ENCODE peak calls at places on chromosomes 12 and 14, in nine cellular contexts. X is tibial artery, O is neural crest cell, J is dorsolateral prefrontal cortex, G is thoracic aorta, Z is heart left ventricle, W is fibroblast of pulmonary artery, T is B cell, S is fibroblast of lung. Y is an unnamed sample.

GRCh38 chr14:100979780-100980179 is 76.3 kb upstream of the RTL1 start:
- DNase-seq in X (no peak), O (no peak), J (no peak), G (no peak), Z (no peak), W (peak), T (no peak), S (peak), Y (no peak)

GRCh38 chr14:97832734-97833133 is 1035.6 kb downstream of the VRK1 start:
- DNase-seq in X (no peak), O (no peak), J (no peak), G (no peak), Z (no peak), W (no peak), T (no peak), S (no peak), Y (no peak)

GRCh38 chr12:70883855-70884254 is 36.7 kb downstream of the PTPRR start:
- DNase-seq in X (no peak), O (no peak), J (no peak), G (no peak), Z (no peak), W (no peak), T (no peak), S (no peak), Y (no peak)

GRCh38 chr12:102765736-102766135 is 151.3 kb downstream of the PAH start:
- DNase-seq in X (no peak), O (no peak), J (no peak), G (no peak), Z (no peak), W (no peak), T (no peak), S (peak), Y (no peak)

GRCh38 chr12:74890237-74890599 is 319.4 kb downstream of the KCNC2 start:
- DNase-seq in X (no peak), O (no peak), J (no peak), G (no peak), Z (no peak), W (peak), T (no peak), S (peak), Y (peak)

GRCh38 chr14:90446405-90446804 is 49.6 kb downstream of the CALM1 start:
- DNase-seq in X (no peak), O (no peak), J (no peak), G (no peak), Z (no peak), W (no peak), T (no peak), S (no peak), Y (no peak)

GRCh38 chr14:55665067-55665700 is 85.2 kb downstream of the KTN1 start:
- DNase-seq in X (no peak), O (no peak), J (no peak), G (no peak), Z (no peak), W (no peak), T (no peak), S (peak), Y (no peak)

GRCh38 chr12:55707841-55708694 is at the start of gene ITGA7:
- DNase-seq in X (peak), O (peak), J (peak), G (no peak), Z (peak), W (no peak), T (peak), S (peak), Y (peak)

GRCh38 chr12:53887881-53888280 is 50.8 kb upstream of the HOXC13 start:
- DNase-seq in X (no peak), O (no peak), J (no peak), G (no peak), Z (no peak), W (no peak), T (no peak), S (no peak), Y (no peak)

GRCh38 chr12:122097641-122098364 is 19.2 kb downstream of the MLXIP start:
- DNase-seq in X (no peak), O (no peak), J (no peak), G (no peak), Z (no peak), W (peak), T (no peak), S (peak), Y (no peak)

GRCh38 chr12:42484996-42485395 is 104.5 kb downstream of the PRICKLE1 start:
- DNase-seq in X (no peak), O (no peak), J (no peak), G (no peak), Z (no peak), W (no peak), T (no peak), S (peak), Y (no peak)

GRCh38 chr14:24430682-24431568 is 1.2 kb downstream of the KHNYN start:
- DNase-seq in X (peak), O (no peak), J (no peak), G (no peak), Z (peak), W (peak), T (peak), S (peak), Y (peak)

GRCh38 chr12:110501378-110501721 is 561 bp downstream of the VPS29 start:
- DNase-seq in X (peak), O (no peak), J (peak), G (no peak), Z (no peak), W (peak), T (no peak), S (peak), Y (peak)

GRCh38 chr12:122995503-122996187 is 15.2 kb downstream of the ARL6IP4 start:
- DNase-seq in X (peak), O (no peak), J (no peak), G (no peak), Z (peak), W (no peak), T (no peak), S (no peak), Y (no peak)

GRCh38 chr12:47946413-47947107 is 16.8 kb upstream of the TMEM106C start:
- DNase-seq in X (no peak), O (no peak), J (no peak), G (no peak), Z (no peak), W (peak), T (no peak), S (no peak), Y (no peak)

GRCh38 chr14:26383286-26383685 is 214.5 kb downstream of the NOVA1 start:
- DNase-seq in X (no peak), O (no peak), J (no peak), G (no peak), Z (no peak), W (no peak), T (no peak), S (no peak), Y (no peak)

DNA sequence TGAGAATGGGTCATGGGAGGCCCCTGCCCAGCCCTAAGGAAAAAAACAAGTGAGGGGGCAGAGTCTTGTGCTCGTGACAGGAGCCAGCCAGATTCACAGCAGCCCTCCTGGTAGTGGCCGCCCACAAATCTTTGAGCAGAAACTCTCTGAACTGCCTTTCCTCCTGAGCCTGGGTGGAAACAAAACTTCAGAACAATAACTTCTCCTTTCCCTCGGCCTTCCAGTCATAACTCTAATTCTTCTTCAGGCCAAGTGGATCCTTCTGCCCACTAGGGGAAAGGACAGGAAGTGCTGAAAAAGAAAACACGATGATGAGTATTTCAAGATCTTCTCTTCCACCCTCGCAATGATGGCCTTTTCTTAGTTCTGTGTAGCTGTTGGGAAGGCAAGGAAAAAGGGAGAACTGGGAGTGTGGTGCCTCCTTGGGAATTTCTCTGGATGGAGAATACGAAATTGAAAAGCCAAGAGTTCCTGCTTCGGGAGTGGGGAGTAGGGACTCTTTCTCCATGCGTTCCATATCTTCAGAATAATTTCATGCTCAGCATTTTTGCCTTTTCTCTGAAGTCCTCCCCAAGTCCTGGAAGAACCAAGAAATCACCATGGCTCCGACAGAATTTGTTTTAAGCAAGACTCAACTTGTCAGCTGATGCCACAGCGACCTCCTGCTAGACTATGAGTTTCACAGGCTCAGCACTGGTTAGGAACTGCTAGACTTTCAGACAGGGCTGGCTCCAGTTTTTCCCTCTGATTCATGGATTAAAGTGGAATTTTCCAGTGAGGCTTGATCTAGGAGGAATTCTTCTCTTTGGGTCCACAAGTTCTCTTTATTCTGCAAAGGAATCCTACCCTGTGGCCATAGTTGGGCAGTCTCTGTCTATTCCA is 188.9 kb downstream of the CAND1 start:
- DNase-seq in X (no peak), O (no peak), J (no peak), G (no peak), Z (no peak), W (peak), T (no peak), S (no peak), Y (peak)
- TF ChIP-seq CTCF in X (peak), O (peak), J (no peak), G (peak), Z (peak), W (peak), T (no peak), S (peak), Y (no peak)

GRCh38 chr12:57993030-57993429 is 51.7 kb downstream of the ATP23 start:
- DNase-seq in X (no peak), O (no peak), J (no peak), G (no peak), Z (no peak), W (no peak), T (no peak), S (peak), Y (no peak)
- TF ChIP-seq CTCF in X (no peak), O (no peak), J (no peak), G (no peak), Z (no peak), W (no peak), T (no peak), S (no peak), Y (no peak)

DNA sequence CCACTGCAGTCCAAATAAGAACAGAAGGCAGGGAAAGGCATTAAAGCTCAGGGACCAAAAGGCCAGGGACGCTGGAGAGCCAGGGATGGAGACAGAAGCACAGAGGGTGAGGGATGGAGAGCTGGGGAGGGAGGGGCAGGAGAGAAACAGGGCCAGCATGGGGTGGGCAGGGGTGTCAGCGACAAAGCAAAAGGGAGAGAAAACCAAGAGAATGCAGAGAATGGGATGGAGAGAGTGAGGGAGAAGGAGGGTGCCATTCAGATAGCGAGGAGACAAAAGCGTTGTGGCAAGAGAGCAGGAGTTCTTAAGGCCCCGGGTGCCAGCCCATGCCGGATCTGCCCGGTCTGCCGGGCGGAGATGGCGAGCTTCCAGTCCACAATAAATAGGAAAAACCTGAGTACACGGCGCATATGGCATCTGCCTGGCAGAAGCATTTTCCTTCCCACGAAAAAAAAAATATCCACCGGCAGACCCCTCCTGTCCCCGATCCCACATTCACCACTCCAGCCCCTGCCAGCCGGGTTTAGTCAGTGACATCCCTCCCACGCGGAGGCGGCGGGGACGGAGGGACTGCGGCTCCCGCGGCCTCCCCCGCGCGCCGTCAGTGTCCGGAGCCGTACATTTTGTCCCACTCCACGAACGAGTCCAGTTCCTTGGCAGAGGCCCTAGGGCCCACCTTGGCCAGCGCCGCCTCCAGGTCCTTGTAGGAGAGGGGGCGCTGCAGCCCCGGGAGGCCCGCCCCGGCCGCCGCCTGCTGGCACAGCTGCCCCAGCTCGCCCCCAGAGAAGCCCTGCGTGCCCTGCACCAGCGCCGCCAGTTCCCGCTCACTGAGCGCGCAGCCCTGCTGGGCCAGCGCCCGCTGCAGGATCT is 28.4 kb downstream of the FIGNL2 start:
- DNase-seq in X (no peak), O (no peak), J (peak), G (no peak), Z (no peak), W (no peak), T (no peak), S (peak), Y (no peak)
- TF ChIP-seq CTCF in X (no peak), O (no peak), J (no peak), G (no peak), Z (no peak), W (no peak), T (no peak), S (no peak), Y (no peak)

GRCh38 chr14:69356903-69357543 is 41.1 kb downstream of the ERH start:
- DNase-seq in X (no peak), O (no peak), J (no peak), G (no peak), Z (no peak), W (no peak), T (no peak), S (no peak), Y (no peak)

GRCh38 chr14:69358966-69359365 is 39.1 kb downstream of the ERH start:
- DNase-seq in X (no peak), O (no peak), J (no peak), G (no peak), Z (no peak), W (no peak), T (no peak), S (no peak), Y (no peak)

GRCh38 chr14:69355955-69356321 is 42.2 kb downstream of the ERH start:
- DNase-seq in X (peak), O (no peak), J (no peak), G (peak), Z (no peak), W (peak), T (no peak), S (peak), Y (no peak)

GRCh38 chr14:69358233-69358963 is 39.7 kb downstream of the ERH start:
- DNase-seq in X (no peak), O (no peak), J (no peak), G (no peak), Z (no peak), W (no peak), T (peak), S (peak), Y (peak)

DNA sequence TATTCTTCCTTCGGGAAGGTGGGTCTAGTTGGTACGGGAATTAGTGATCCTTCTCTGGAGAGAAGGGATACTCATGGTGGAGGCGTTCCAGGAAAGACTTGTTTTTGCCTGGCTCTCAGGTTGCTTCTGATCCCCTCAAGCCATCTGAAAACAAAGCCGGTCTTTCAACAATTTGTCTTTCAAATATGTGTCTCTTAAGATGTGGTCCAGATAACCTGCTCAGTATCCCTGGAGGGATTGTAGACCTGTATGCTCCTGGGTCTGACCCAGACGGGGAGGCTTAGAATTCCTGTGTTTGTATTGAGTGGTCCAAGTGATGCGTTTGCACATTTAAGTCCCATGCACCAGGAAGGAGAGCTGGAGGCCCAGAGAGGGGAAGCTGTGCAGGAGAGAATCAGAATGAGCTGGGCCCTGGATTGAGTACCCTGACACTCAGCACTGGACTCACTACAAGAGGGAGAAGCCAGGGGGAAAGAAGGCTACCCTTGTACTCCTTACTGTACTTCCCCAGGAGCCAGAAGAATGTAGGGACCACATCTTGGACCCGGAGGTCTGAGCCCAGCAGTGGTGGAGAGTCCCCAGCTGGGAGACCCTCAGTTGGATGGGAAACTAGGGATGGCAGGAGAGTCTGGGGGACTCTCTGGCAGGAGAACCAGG is 40.4 kb downstream of the ERH start:
- DNase-seq in X (no peak), O (no peak), J (no peak), G (no peak), Z (no peak), W (no peak), T (no peak), S (no peak), Y (no peak)
- TF ChIP-seq CTCF in X (no peak), O (no peak), J (no peak), G (no peak), Z (no peak), W (no peak), T (no peak), S (no peak), Y (no peak)

Y was measured in GM10248.